ENCODE peak calls at places on chromosomes 11 and 22, in nine cellular contexts. One of them, this sample, is unnamed.

GRCh38 chr11:7571640-7572000 is 57.8 kb downstream of the PPFIBP2 start:
- DNase-seq in stimulated activated CD8-positive, alpha-beta memory T cell treated with anti-CD3 and anti-CD28 coated beads, Interleukin-15, amount 100 ng/mL, for 4 hours: no peak
- DNase-seq in HuH-7: peak
- DNase-seq in fibroblast of lung: peak
- DNase-seq in AG04449: no peak
- DNase-seq in EL: peak
- DNase-seq in iris pigment epithelial cell: peak
- DNase-seq in mammary epithelial cell: peak
- DNase-seq in ACHN: peak
- DNase-seq in this sample: peak

GRCh38 chr11:85123752-85124231 is 503.4 kb downstream of the DLG2 start:
- DNase-seq in AG04449: no peak
- DNase-seq in fibroblast of lung: no peak
- DNase-seq in HuH-7: no peak
- DNase-seq in mammary epithelial cell: no peak
- DNase-seq in stimulated activated CD8-positive, alpha-beta memory T cell treated with anti-CD3 and anti-CD28 coated beads, Interleukin-15, amount 100 ng/mL, for 4 hours: no peak
- DNase-seq in EL: no peak
- DNase-seq in iris pigment epithelial cell: no peak
- DNase-seq in ACHN: no peak
- DNase-seq in this sample: no peak

GRCh38 chr22:50734986-50735738 is 2.8 kb upstream of the ACR start:
- DNase-seq in mammary epithelial cell: no peak
- DNase-seq in iris pigment epithelial cell: no peak
- DNase-seq in HuH-7: no peak
- DNase-seq in EL: no peak
- DNase-seq in AG04449: no peak
- DNase-seq in fibroblast of lung: no peak
- DNase-seq in ACHN: no peak
- DNase-seq in stimulated activated CD8-positive, alpha-beta memory T cell treated with anti-CD3 and anti-CD28 coated beads, Interleukin-15, amount 100 ng/mL, for 4 hours: no peak
- DNase-seq in this sample: no peak

GRCh38 chr11:131615611-131616010 is 245.2 kb downstream of the NTM start:
- DNase-seq in fibroblast of lung: no peak
- DNase-seq in EL: peak
- DNase-seq in ACHN: no peak
- DNase-seq in iris pigment epithelial cell: no peak
- DNase-seq in HuH-7: no peak
- DNase-seq in stimulated activated CD8-positive, alpha-beta memory T cell treated with anti-CD3 and anti-CD28 coated beads, Interleukin-15, amount 100 ng/mL, for 4 hours: no peak
- DNase-seq in AG04449: no peak
- DNase-seq in mammary epithelial cell: no peak
- DNase-seq in this sample: no peak

GRCh38 chr11:11989774-11990744 is 18.4 kb downstream of the DKK3 start:
- DNase-seq in HuH-7: no peak
- DNase-seq in AG04449: no peak
- DNase-seq in stimulated activated CD8-positive, alpha-beta memory T cell treated with anti-CD3 and anti-CD28 coated beads, Interleukin-15, amount 100 ng/mL, for 4 hours: no peak
- DNase-seq in EL: no peak
- DNase-seq in mammary epithelial cell: no peak
- DNase-seq in iris pigment epithelial cell: no peak
- DNase-seq in fibroblast of lung: no peak
- DNase-seq in ACHN: no peak
- DNase-seq in this sample: no peak

GRCh38 chr22:24845036-24845918 is 39.3 kb downstream of the SGSM1 start:
- DNase-seq in iris pigment epithelial cell: peak
- DNase-seq in EL: peak
- DNase-seq in stimulated activated CD8-positive, alpha-beta memory T cell treated with anti-CD3 and anti-CD28 coated beads, Interleukin-15, amount 100 ng/mL, for 4 hours: no peak
- DNase-seq in AG04449: peak
- DNase-seq in fibroblast of lung: no peak
- DNase-seq in HuH-7: no peak
- DNase-seq in mammary epithelial cell: no peak
- DNase-seq in ACHN: no peak
- DNase-seq in this sample: no peak

GRCh38 chr11:85821636-85822035 is 10.7 kb upstream of the SYTL2 start:
- DNase-seq in EL: peak
- DNase-seq in AG04449: no peak
- DNase-seq in stimulated activated CD8-positive, alpha-beta memory T cell treated with anti-CD3 and anti-CD28 coated beads, Interleukin-15, amount 100 ng/mL, for 4 hours: no peak
- DNase-seq in mammary epithelial cell: peak
- DNase-seq in ACHN: no peak
- DNase-seq in fibroblast of lung: peak
- DNase-seq in iris pigment epithelial cell: peak
- DNase-seq in HuH-7: no peak
- DNase-seq in this sample: no peak

GRCh38 chr11:82831364-82831763 is 68.9 kb downstream of the PRCP start:
- DNase-seq in ACHN: no peak
- DNase-seq in HuH-7: no peak
- DNase-seq in stimulated activated CD8-positive, alpha-beta memory T cell treated with anti-CD3 and anti-CD28 coated beads, Interleukin-15, amount 100 ng/mL, for 4 hours: no peak
- DNase-seq in iris pigment epithelial cell: no peak
- DNase-seq in mammary epithelial cell: no peak
- DNase-seq in EL: no peak
- DNase-seq in AG04449: no peak
- DNase-seq in fibroblast of lung: no peak
- DNase-seq in this sample: no peak

This sample was measured in K562.